ENCODE peak calls at places on chromosomes 5 and 9, in eight cellular contexts. R, Y, H, A, L, M, N and K are unnamed samples.

GRCh38 chr9:2730971-2731370 is 13.7 kb downstream of the KCNV2 start:
- ATAC-seq in R (no peak), Y (no peak), H (no peak), A (no peak), L (no peak), M (no peak), N (no peak), K (no peak)

GRCh38 chr5:81632679-81633078 is 118.2 kb downstream of the SSBP2 start:
- ATAC-seq in R (peak), Y (no peak), H (no peak), A (no peak), L (no peak), M (no peak), N (no peak), K (peak)

GRCh38 chr9:127779136-127779981 is 893 bp upstream of the SH2D3C start:
- ATAC-seq in R (peak), Y (peak), H (no peak), A (peak), L (no peak), M (peak), N (peak), K (peak)

GRCh38 chr9:114616684-114617520 is 5.8 kb downstream of the TMEM268 start:
- ATAC-seq in R (peak), Y (peak), H (peak), A (peak), L (peak), M (peak), N (peak), K (no peak)

GRCh38 chr5:30436718-30437117 is 756.8 kb upstream of the CDH6 start:
- ATAC-seq in R (no peak), Y (no peak), H (no peak), A (no peak), L (no peak), M (no peak), N (no peak), K (no peak)

GRCh38 chr5:6950250-6950649 is 237.0 kb downstream of the TENT4A start:
- ATAC-seq in R (peak), Y (no peak), H (no peak), A (no peak), L (no peak), M (no peak), N (no peak), K (peak)

GRCh38 chr5:1511651-1512540 is 11.9 kb downstream of the LPCAT1 start:
- ATAC-seq in R (no peak), Y (no peak), H (no peak), A (no peak), L (peak), M (peak), N (no peak), K (no peak)

GRCh38 chr9:42852133-42852532 is 668.7 kb downstream of the SPATA31A6 start:
- ATAC-seq in R (peak), Y (no peak), H (no peak), A (no peak), L (peak), M (peak), N (no peak), K (peak)

GRCh38 chr9:21070171-21070571 is 7.6 kb downstream of the IFNB1 start:
- ATAC-seq in R (no peak), Y (peak), H (peak), A (peak), L (peak), M (peak), N (peak), K (no peak)

GRCh38 chr5:173789031-173789920 is 98.9 kb upstream of the CPEB4 start:
- ATAC-seq in R (peak), Y (peak), H (peak), A (no peak), L (peak), M (peak), N (no peak), K (peak)

GRCh38 chr5:396715-397032 is 46.3 kb upstream of the EXOC3 start:
- ATAC-seq in R (no peak), Y (no peak), H (no peak), A (no peak), L (no peak), M (no peak), N (no peak), K (no peak)

GRCh38 chr5:139795074-139796001 is at the start of gene PSD2:
- ATAC-seq in R (peak), Y (peak), H (no peak), A (no peak), L (no peak), M (peak), N (peak), K (peak)

GRCh38 chr5:59436364-59437158 is 457.0 kb downstream of the PDE4D start:
- ATAC-seq in R (no peak), Y (no peak), H (no peak), A (no peak), L (no peak), M (no peak), N (no peak), K (no peak)

GRCh38 chr5:134236208-134236761 is 10.4 kb upstream of the PPP2CA start:
- ATAC-seq in R (no peak), Y (no peak), H (no peak), A (no peak), L (no peak), M (no peak), N (peak), K (no peak)

GRCh38 chr5:131209506-131210191 is 38.9 kb downstream of the LYRM7 start:
- ATAC-seq in R (peak), Y (peak), H (peak), A (no peak), L (no peak), M (peak), N (peak), K (peak)

GRCh38 chr9:136245194-136246150 is at the start of gene QSOX2:
- ATAC-seq in R (peak), Y (peak), H (peak), A (peak), L (peak), M (peak), N (peak), K (peak)

GRCh38 chr5:138809391-138809790 is 56.2 kb downstream of the CTNNA1 start:
- ATAC-seq in R (no peak), Y (no peak), H (no peak), A (no peak), L (no peak), M (no peak), N (no peak), K (no peak)

GRCh38 chr5:68643064-68643463 is 427.5 kb downstream of the PIK3R1 start:
- ATAC-seq in R (no peak), Y (no peak), H (no peak), A (no peak), L (no peak), M (no peak), N (no peak), K (no peak)